ENCODE peak calls at places on chromosome 9, in four cellular contexts. One of them, this sample, is unnamed.

GRCh38 chr9:27361401-27361953 is 64.5 kb upstream of the EQTN start:
- DNase-seq in cardiac fibroblast: no peak
- DNase-seq in Caco-2: no peak
- DNase-seq in spleen: no peak
- DNase-seq in this sample: no peak

GRCh38 chr9:38214441-38214840 is 145.4 kb upstream of the SHB start:
- DNase-seq in cardiac fibroblast: no peak
- DNase-seq in spleen: no peak
- DNase-seq in Caco-2: no peak
- DNase-seq in this sample: no peak

GRCh38 chr9:125190371-125190801 is 783 bp upstream of the PPP6C start:
- DNase-seq in Caco-2: no peak
- DNase-seq in spleen: peak
- DNase-seq in cardiac fibroblast: no peak
- DNase-seq in this sample: peak

GRCh38 chr9:126701820-126702500 is 88.2 kb downstream of the LMX1B start:
- DNase-seq in cardiac fibroblast: no peak
- DNase-seq in spleen: peak
- DNase-seq in Caco-2: peak
- DNase-seq in this sample: no peak

GRCh38 chr9:128521955-128522354 is 17.4 kb downstream of the GLE1 start:
- DNase-seq in spleen: no peak
- DNase-seq in Caco-2: no peak
- DNase-seq in cardiac fibroblast: no peak
- DNase-seq in this sample: no peak

GRCh38 chr9:70413427-70413797 is 1.0 kb downstream of the KLF9 start:
- DNase-seq in cardiac fibroblast: no peak
- DNase-seq in Caco-2: no peak
- DNase-seq in spleen: no peak
- DNase-seq in this sample: peak

GRCh38 chr9:13845460-13845859 is 468.5 kb downstream of the NFIB start:
- DNase-seq in cardiac fibroblast: peak
- DNase-seq in spleen: no peak
- DNase-seq in Caco-2: no peak
- DNase-seq in this sample: no peak

GRCh38 chr9:78775889-78776288 is 479.0 kb downstream of the PSAT1 start:
- DNase-seq in cardiac fibroblast: no peak
- DNase-seq in Caco-2: no peak
- DNase-seq in spleen: no peak
- DNase-seq in this sample: no peak

GRCh38 chr9:132578367-132578932 is 4.0 kb upstream of the BARHL1 start:
- DNase-seq in spleen: peak
- DNase-seq in cardiac fibroblast: no peak
- DNase-seq in Caco-2: no peak
- DNase-seq in this sample: no peak

DNA sequence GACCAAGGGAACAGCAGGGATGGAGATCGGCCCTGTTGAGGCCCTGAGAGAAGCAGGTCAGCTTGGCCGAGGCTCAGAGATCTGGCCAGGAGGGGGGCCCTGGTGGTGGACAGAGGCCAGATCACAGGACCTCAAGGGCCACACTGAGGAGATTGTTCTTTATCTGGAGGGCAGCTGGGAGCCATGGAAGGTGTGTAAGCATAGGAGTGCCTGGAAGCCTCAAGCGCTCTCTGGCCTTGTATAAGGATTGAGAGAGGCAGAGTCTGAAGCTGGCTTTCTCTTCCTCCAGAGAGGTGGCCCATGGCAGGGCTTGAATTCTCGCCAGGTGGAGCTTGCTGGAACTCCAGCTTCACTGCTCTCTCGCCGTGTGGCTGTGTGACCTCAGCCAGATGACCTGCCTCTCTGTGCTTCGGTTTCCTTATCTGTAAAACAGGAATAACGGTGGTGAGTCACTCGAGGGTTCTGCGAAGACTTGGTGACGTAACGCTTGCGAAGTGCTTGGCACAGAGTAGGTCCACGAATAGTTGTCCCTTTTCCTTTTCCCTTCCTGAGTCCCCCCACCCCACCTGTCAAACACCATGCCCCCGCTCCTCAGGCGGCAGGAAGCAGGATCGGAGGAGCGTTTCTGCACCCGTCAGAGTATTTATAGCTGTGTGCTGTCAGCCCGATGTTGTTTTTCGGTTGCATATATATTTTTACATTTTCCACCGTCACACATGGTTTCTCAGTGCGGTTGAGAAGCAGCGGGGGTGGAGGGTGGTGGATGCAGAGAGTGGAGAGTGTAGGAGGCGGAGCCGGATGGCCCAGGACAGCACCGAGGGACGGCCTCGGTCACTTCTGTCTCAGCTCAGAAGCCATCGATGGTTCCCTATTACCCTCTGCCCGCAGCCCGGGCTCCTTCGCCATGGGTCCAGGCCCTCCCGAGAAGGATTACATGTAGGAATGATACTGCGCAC is 17.0 kb upstream of the CRB2 start:
- DNase-seq in Caco-2: no peak
- DNase-seq in cardiac fibroblast: peak
- DNase-seq in spleen: peak
- DNase-seq in this sample: peak
- H3K4me3 ChIP-seq in Caco-2: no peak
- H3K4me3 ChIP-seq in cardiac fibroblast: no peak
- H3K4me3 ChIP-seq in spleen: peak
- H3K4me3 ChIP-seq in this sample: no peak

GRCh38 chr9:96117398-96118060 is 184.4 kb downstream of the HSD17B3 start:
- DNase-seq in spleen: no peak
- DNase-seq in cardiac fibroblast: no peak
- DNase-seq in Caco-2: peak
- DNase-seq in this sample: no peak

GRCh38 chr9:96122756-96123155 is 179.2 kb downstream of the HSD17B3 start:
- DNase-seq in Caco-2: no peak
- DNase-seq in spleen: no peak
- DNase-seq in cardiac fibroblast: peak
- DNase-seq in this sample: no peak

GRCh38 chr9:96125624-96126023 is 176.4 kb downstream of the HSD17B3 start:
- DNase-seq in Caco-2: no peak
- DNase-seq in spleen: no peak
- DNase-seq in cardiac fibroblast: no peak
- DNase-seq in this sample: no peak

GRCh38 chr9:96122255-96122654 is 179.7 kb downstream of the HSD17B3 start:
- DNase-seq in cardiac fibroblast: no peak
- DNase-seq in Caco-2: no peak
- DNase-seq in spleen: no peak
- DNase-seq in this sample: no peak

DNA sequence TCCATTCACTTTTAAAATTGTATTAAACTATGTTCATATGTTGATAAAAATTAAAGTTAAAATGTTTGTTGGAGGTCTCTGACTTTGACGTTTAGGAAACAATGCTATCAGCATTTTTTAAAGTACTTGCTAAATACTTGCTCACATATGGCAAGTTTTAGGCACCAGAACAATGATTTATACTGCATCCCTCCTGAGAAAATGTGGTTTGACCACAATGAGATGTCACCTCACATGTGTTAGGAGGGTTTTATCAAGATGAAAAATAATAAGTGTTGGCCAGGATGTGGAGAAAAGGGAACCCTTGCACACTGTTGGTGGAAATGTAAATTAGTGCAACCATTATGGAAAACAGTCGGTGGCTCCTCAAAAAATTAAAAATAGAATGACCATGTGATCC is 180.8 kb downstream of the HSD17B3 start:
- DNase-seq in cardiac fibroblast: no peak
- DNase-seq in spleen: no peak
- DNase-seq in Caco-2: no peak
- DNase-seq in this sample: no peak
- H3K4me3 ChIP-seq in cardiac fibroblast: no peak
- H3K4me3 ChIP-seq in spleen: no peak
- H3K4me3 ChIP-seq in Caco-2: no peak
- H3K4me3 ChIP-seq in this sample: no peak

GRCh38 chr9:136820947-136821332 is 13.2 kb downstream of the RABL6 start:
- DNase-seq in spleen: no peak
- DNase-seq in cardiac fibroblast: peak
- DNase-seq in Caco-2: no peak
- DNase-seq in this sample: peak
- H3K4me3 ChIP-seq in spleen: peak
- H3K4me3 ChIP-seq in cardiac fibroblast: peak
- H3K4me3 ChIP-seq in Caco-2: no peak
- H3K4me3 ChIP-seq in this sample: peak

DNA sequence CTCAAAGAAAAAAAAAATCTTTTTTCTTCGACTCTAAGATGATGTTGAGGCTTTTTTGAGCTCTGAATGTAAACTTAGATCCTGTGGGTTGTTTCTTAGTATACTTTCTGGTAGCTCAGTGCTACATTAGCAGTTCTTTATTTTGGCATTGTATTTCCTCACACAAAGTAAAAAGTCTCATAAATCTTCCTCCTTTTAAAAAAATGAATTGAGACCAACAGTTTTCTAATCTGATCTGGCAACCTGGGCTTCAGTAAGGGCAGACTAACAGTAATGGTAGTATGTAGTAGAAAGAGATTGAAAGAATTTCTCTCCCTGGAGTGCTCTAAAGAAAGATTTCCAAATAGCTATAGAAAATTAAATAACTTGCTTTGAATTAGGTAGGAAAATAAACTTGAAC is 31.4 kb downstream of the ZCCHC7 start:
- DNase-seq in cardiac fibroblast: no peak
- DNase-seq in Caco-2: no peak
- DNase-seq in spleen: no peak
- DNase-seq in this sample: no peak
- H3K4me3 ChIP-seq in cardiac fibroblast: no peak
- H3K4me3 ChIP-seq in Caco-2: no peak
- H3K4me3 ChIP-seq in spleen: no peak
- H3K4me3 ChIP-seq in this sample: no peak

GRCh38 chr9:101027733-101028345 is 688 bp upstream of the PLPPR1 start:
- DNase-seq in cardiac fibroblast: no peak
- DNase-seq in Caco-2: no peak
- DNase-seq in spleen: no peak
- DNase-seq in this sample: peak
- H3K4me3 ChIP-seq in cardiac fibroblast: peak
- H3K4me3 ChIP-seq in Caco-2: peak
- H3K4me3 ChIP-seq in spleen: no peak
- H3K4me3 ChIP-seq in this sample: peak